ENCODE peak calls at places on chromosomes 1 and 21, in six cellular contexts. G is activated T-cell treated with anti-CD3 and anti-CD28 coated beads for 1 hour, B is right lobe of liver, U is EL, L is ACHN, M is AG04449. H is an unnamed sample.

GRCh38 chr1:87449348-87449963 is 120.8 kb downstream of the LMO4 start:
- DNase-seq in G (no peak), B (peak; percentile 83), U (no peak), L (no peak), M (no peak), H (no peak)

GRCh38 chr1:40789675-40790430 is 6.3 kb downstream of the KCNQ4 start:
- DNase-seq in G (no peak), B (no peak), U (no peak), L (peak; percentile 25), M (no peak), H (no peak)

GRCh38 chr1:183633676-183634343 is 1.8 kb downstream of the ARPC5 start:
- DNase-seq in G (no peak), B (no peak), U (peak; percentile 90), L (peak; percentile 85), M (peak; percentile 83), H (peak; percentile 48)

GRCh38 chr1:223242382-223242955 is 99.4 kb upstream of the TLR5 start:
- DNase-seq in G (no peak), B (no peak), U (peak; percentile 45), L (no peak), M (no peak), H (no peak)

GRCh38 chr1:178541829-178542553 is 29.1 kb downstream of the TEX35 start:
- DNase-seq in G (peak; percentile 13), B (peak; percentile 89), U (no peak), L (peak; percentile 64), M (no peak), H (peak; percentile 37)

GRCh38 chr1:88595355-88595754 is 88.7 kb upstream of the PKN2 start:
- DNase-seq in G (no peak), B (no peak), U (peak; percentile 69), L (peak; percentile 12), M (no peak), H (no peak)

GRCh38 chr1:98794196-98794886 is 132.8 kb downstream of the SNX7 start:
- DNase-seq in G (peak; percentile 19), B (no peak), U (peak; percentile 74), L (peak; percentile 67), M (peak; percentile 26), H (peak; percentile 24)

GRCh38 chr1:12528021-12528852 is 89.8 kb downstream of the DHRS3 start:
- DNase-seq in G (no peak), B (peak; percentile 94), U (peak; percentile 34), L (no peak), M (no peak), H (no peak)

GRCh38 chr21:38990424-38990794 is 184.7 kb downstream of the ETS2 start:
- DNase-seq in G (no peak), B (no peak), U (no peak), L (no peak), M (no peak), H (no peak)

GRCh38 chr1:207034998-207035397 is 2.4 kb upstream of the C1orf116 start:
- DNase-seq in G (no peak), B (no peak), U (peak; percentile 85), L (peak; percentile 57), M (no peak), H (no peak)

GRCh38 chr21:43824250-43824882 is 35.0 kb downstream of the RRP1 start:
- DNase-seq in G (no peak), B (no peak), U (peak; percentile 46), L (no peak), M (peak; percentile 19), H (no peak)

GRCh38 chr1:24151175-24151533 is 8.2 kb upstream of the IL22RA1 start:
- DNase-seq in G (no peak), B (peak; percentile 70), U (no peak), L (no peak), M (no peak), H (no peak)

GRCh38 chr1:2316451-2316940 is 74.9 kb downstream of the MORN1 start:
- DNase-seq in G (no peak), B (no peak), U (peak; percentile 65), L (no peak), M (no peak), H (no peak)

GRCh38 chr1:218886472-218886871 is 287.2 kb upstream of the LYPLAL1 start:
- DNase-seq in G (no peak), B (no peak), U (peak; percentile 17), L (no peak), M (no peak), H (no peak)

GRCh38 chr21:43276811-43277210 is 108.0 kb downstream of the CRYAA start:
- DNase-seq in G (no peak), B (no peak), U (no peak), L (no peak), M (no peak), H (no peak)

GRCh38 chr1:116440731-116441130 is 67.7 kb downstream of the ATP1A1 start:
- DNase-seq in G (no peak), B (no peak), U (no peak), L (no peak), M (no peak), H (no peak)

GRCh38 chr1:36847761-36848160 is 186.6 kb downstream of the GRIK3 start:
- DNase-seq in G (no peak), B (no peak), U (no peak), L (no peak), M (no peak), H (no peak)

GRCh38 chr1:36217667-36218066 is 6.6 kb upstream of the THRAP3 start:
- DNase-seq in G (no peak), B (no peak), U (peak; percentile 25), L (peak; percentile 25), M (no peak), H (no peak)

GRCh38 chr1:218887141-218887925 is 286.3 kb upstream of the LYPLAL1 start:
- DNase-seq in G (no peak), B (no peak), U (no peak), L (no peak), M (no peak), H (no peak)

GRCh38 chr1:41783189-41783639 is 135.5 kb downstream of the HIVEP3 start:
- DNase-seq in G (no peak), B (no peak), U (peak; percentile 93), L (peak; percentile 67), M (peak; percentile 62), H (no peak)

GRCh38 chr1:9345922-9346321 is 53.2 kb downstream of the SPSB1 start:
- DNase-seq in G (no peak), B (no peak), U (no peak), L (no peak), M (no peak), H (no peak)

GRCh38 chr1:20068722-20069121 is 1.3 kb upstream of the PLA2G5 start:
- DNase-seq in G (no peak), B (no peak), U (no peak), L (no peak), M (no peak), H (no peak)

GRCh38 chr1:90340604-90341003 is 345.7 kb downstream of the ZNF326 start:
- DNase-seq in G (no peak), B (no peak), U (no peak), L (no peak), M (no peak), H (no peak)

GRCh38 chr1:155013632-155014031 is 11.0 kb downstream of the ZBTB7B start:
- DNase-seq in G (peak; percentile 48), B (no peak), U (no peak), L (no peak), M (no peak), H (no peak)

GRCh38 chr1:30712583-30712982 is 10.8 kb downstream of the MATN1 start:
- DNase-seq in G (no peak), B (no peak), U (no peak), L (no peak), M (no peak), H (no peak)

GRCh38 chr1:172909606-172910326 is 141.0 kb downstream of the TNFSF18 start:
- DNase-seq in G (no peak), B (no peak), U (peak; percentile 98), L (peak; percentile 75), M (peak; percentile 97), H (no peak)

GRCh38 chr21:21268061-21268471 is 269.9 kb downstream of the NCAM2 start:
- DNase-seq in G (no peak), B (no peak), U (no peak), L (peak; percentile 44), M (no peak), H (no peak)

GRCh38 chr1:2564815-2565415 is 8.7 kb downstream of the TNFRSF14 start:
- DNase-seq in G (no peak), B (no peak), U (no peak), L (no peak), M (no peak), H (no peak)

GRCh38 chr1:175830500-175830899 is 87.1 kb upstream of the TNR start:
- DNase-seq in G (no peak), B (no peak), U (no peak), L (no peak), M (no peak), H (peak; percentile 25)

GRCh38 chr1:226972931-226973330 is 32.8 kb downstream of the COQ8A start:
- DNase-seq in G (no peak), B (peak; percentile 54), U (no peak), L (no peak), M (no peak), H (no peak)

GRCh38 chr21:20644552-20644951 is 353.7 kb upstream of the NCAM2 start:
- DNase-seq in G (no peak), B (no peak), U (no peak), L (no peak), M (no peak), H (no peak)

GRCh38 chr21:45818276-45818903 is 163.2 kb upstream of the COL6A1 start:
- DNase-seq in G (no peak), B (no peak), U (no peak), L (peak; percentile 32), M (no peak), H (no peak)

GRCh38 chr1:77504986-77505385 is 177.5 kb downstream of the ZZZ3 start:
- DNase-seq in G (no peak), B (no peak), U (no peak), L (no peak), M (no peak), H (no peak)

GRCh38 chr1:157574836-157575235 is 22.5 kb upstream of the FCRL5 start:
- DNase-seq in G (no peak), B (no peak), U (no peak), L (no peak), M (no peak), H (no peak)

GRCh38 chr1:87154351-87154750 is 174.3 kb upstream of the LMO4 start:
- DNase-seq in G (no peak), B (no peak), U (no peak), L (no peak), M (no peak), H (no peak)

GRCh38 chr21:46029201-46029924 is 47.8 kb downstream of the COL6A1 start:
- DNase-seq in G (no peak), B (no peak), U (no peak), L (no peak), M (no peak), H (no peak)

GRCh38 chr1:230236951-230237350 is 169.9 kb downstream of the GALNT2 start:
- DNase-seq in G (no peak), B (no peak), U (no peak), L (no peak), M (no peak), H (no peak)

GRCh38 chr21:36646011-36646410 is 52.9 kb upstream of the SIM2 start:
- DNase-seq in G (no peak), B (no peak), U (no peak), L (no peak), M (no peak), H (no peak)

GRCh38 chr1:99825702-99826101 is 24.5 kb upstream of the AGL start:
- DNase-seq in G (no peak), B (no peak), U (no peak), L (no peak), M (no peak), H (no peak)

GRCh38 chr1:109649380-109649987 is 6.4 kb upstream of the GSTM4 start:
- DNase-seq in G (no peak), B (peak; percentile 21), U (peak; percentile 61), L (peak; percentile 18), M (no peak), H (no peak)